ENCODE peak calls at places on chromosomes 4 and X, in seven cellular contexts. N is activated B cell treated with CpG ODN at 0.5 μM for 24 hours, X is upper lobe of right lung, H is Peyer's patch, Z is endothelial cell of umbilical vein, R is B cell, S is BJ. M is an unnamed sample.

GRCh38 chrX:1592863-1593201 is 1.4 kb downstream of the AKAP17A start:
- DNase-seq in Z (no peak), S (no peak), R (peak; percentile 41), N (no peak), H (no peak), X (peak; percentile 66), M (no peak)

GRCh38 chrX:118228041-118228440 is 111.4 kb upstream of the KLHL13 start:
- DNase-seq in R (no peak), X (no peak), N (no peak), S (no peak), H (no peak), Z (peak; percentile 57), M (no peak)

GRCh38 chrX:143025628-143026027 is at the start of gene SPANXN4:
- DNase-seq in S (no peak), R (no peak), Z (no peak), N (no peak), H (no peak), X (no peak), M (no peak)

GRCh38 chr4:21134994-21135393 is 434.7 kb downstream of the PACRGL start:
- DNase-seq in N (no peak), X (no peak), R (no peak), S (no peak), Z (peak; percentile 62), H (no peak), M (no peak)

GRCh38 chr4:14223461-14223860 is 595.9 kb upstream of the BOD1L1 start:
- DNase-seq in X (no peak), S (no peak), N (no peak), Z (no peak), R (no peak), H (no peak), M (no peak)

GRCh38 chr4:84995386-84995785 is 28.9 kb upstream of the WDFY3 start:
- DNase-seq in Z (no peak), H (no peak), R (no peak), X (no peak), N (no peak), S (no peak), M (no peak)

GRCh38 chr4:108743021-108743420 is 19.8 kb downstream of the ETNPPL start:
- DNase-seq in N (no peak), H (no peak), X (no peak), S (no peak), R (no peak), Z (no peak), M (no peak)

GRCh38 chr4:128871948-128872347 is 62.4 kb downstream of the JADE1 start:
- DNase-seq in R (no peak), N (no peak), Z (no peak), S (no peak), X (no peak), H (no peak), M (no peak)

GRCh38 chrX:148755111-148755510 is 254.7 kb downstream of the AFF2 start:
- DNase-seq in N (no peak), R (no peak), H (no peak), Z (no peak), X (no peak), S (no peak), M (no peak)

GRCh38 chr4:122480023-122480422 is 23.5 kb upstream of the IL2 start:
- DNase-seq in H (no peak), S (no peak), N (no peak), X (no peak), R (no peak), Z (no peak), M (no peak)

GRCh38 chr4:126956192-126956897 is 676.4 kb upstream of the INTU start:
- DNase-seq in N (no peak), R (no peak), S (no peak), Z (no peak), H (no peak), X (no peak), M (no peak)

GRCh38 chr4:174912919-174913543 is 5.1 kb upstream of the ADAM29 start:
- DNase-seq in N (no peak), R (no peak), S (no peak), X (no peak), Z (no peak), H (no peak), M (no peak)

GRCh38 chrX:45811307-45811706 is 610.6 kb upstream of the DIPK2B start:
- DNase-seq in X (no peak), N (no peak), S (no peak), Z (no peak), H (no peak), R (no peak), M (no peak)

GRCh38 chrX:139642241-139642927 is 65.6 kb downstream of the MCF2 start:
- DNase-seq in N (no peak), S (no peak), X (no peak), R (no peak), Z (no peak), H (no peak), M (no peak)

DNA sequence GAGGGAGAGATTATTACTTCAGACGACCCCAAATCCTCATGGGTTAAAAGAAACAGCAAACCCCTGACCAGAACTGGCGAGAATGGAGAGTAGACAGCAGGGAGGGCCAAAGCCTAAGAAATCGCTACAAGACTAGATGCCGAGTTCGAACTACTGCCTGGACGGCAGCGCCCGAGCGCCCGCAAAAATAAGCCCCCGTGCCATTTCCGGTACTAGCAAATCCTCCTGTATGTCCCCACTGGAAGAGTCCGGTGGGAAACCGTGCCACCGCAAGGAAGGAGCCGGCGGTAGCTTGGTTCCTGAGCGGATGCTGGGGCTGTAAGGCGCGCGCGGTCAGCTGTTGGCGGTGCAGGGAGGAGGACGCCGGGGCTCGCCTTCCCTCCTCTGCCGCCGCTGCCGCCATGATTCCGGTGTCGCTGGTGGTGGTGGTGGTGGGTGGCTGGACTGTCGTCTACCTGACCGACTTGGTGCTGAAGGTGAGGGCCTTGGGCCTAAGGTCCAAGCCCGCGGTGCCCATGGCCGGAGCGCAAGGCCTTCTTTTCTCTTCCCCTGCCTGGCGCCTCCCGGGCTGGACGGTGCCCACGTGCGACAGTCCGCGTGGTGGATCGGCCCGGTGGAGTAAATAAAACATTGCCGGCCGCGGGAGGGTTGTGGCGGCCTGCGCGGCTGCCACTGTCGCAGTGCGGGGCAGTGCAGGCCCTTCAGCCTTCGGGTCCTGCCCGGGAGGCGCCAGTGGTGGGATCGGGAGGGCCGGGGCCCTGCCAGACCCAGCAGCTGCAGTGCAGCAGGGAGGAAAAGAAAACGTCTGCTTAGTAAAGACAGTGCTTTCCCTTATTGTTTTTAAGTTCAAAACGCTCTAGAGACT is at the start of gene MBTPS2:
- DNase-seq in R (peak; percentile 83), N (peak; percentile 75), Z (peak; percentile 90), S (peak; percentile 31), H (peak; percentile 90), X (peak; percentile 87), M (peak; percentile 75)
- TF ChIP-seq CTCF in R (no peak), N (no peak), Z (no peak), S (peak; percentile 13), H (no peak), X (peak; percentile 6), M (peak; percentile 37)

GRCh38 chr4:97987019-97987648 is 156.1 kb downstream of the STPG2 start:
- DNase-seq in N (no peak), H (no peak), Z (peak; percentile 71), X (no peak), S (no peak), R (no peak), M (no peak)

GRCh38 chr4:97978791-97979488 is 164.3 kb downstream of the STPG2 start:
- DNase-seq in N (no peak), Z (no peak), S (no peak), R (no peak), X (no peak), H (no peak), M (no peak)

GRCh38 chr4:97990409-97990808 is 152.9 kb downstream of the STPG2 start:
- DNase-seq in H (no peak), S (no peak), X (no peak), Z (no peak), N (no peak), R (no peak), M (no peak)

GRCh38 chr4:97984545-97985131 is 158.6 kb downstream of the STPG2 start:
- DNase-seq in S (no peak), R (no peak), X (no peak), Z (peak; percentile 33), N (no peak), H (no peak), M (no peak)
- TF ChIP-seq CTCF in S (no peak), R (peak; percentile 15), X (no peak), Z (peak; percentile 43), N (no peak), H (no peak), M (peak; percentile 60)

DNA sequence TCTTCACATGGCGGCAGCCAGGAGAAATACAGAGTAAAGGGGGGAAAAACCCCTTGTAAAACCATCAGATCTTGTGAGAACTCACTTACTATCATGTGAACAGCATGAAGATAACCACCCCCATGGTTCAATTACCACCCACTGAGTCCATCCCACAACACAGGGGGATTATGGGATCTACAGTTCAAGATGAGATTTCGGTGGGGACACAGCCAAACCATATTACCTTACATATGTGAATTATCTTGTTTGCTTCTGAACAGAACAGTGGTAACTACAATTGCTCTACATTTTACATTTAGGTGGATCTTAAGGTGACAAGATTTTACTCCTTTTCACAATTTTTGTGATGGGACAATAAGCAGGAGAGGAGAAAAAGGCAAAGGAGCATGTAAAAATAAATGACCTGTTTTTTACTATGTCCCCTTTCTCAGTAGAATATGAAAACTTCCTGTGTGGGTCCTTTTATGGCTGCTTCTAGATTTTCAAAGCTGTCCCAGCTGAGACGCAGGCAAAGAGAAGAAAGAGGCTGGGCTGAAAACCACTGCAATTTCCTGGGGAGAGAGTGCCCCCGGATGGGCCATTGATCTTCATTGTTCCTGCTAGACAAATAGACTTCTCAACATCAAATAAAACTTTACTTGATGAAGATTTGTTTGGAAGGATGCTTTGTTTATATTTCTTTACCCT is 45.9 kb upstream of the PGM2 start:
- DNase-seq in Z (no peak), N (no peak), H (peak; percentile 79), X (no peak), S (no peak), R (peak; percentile 45), M (no peak)
- TF ChIP-seq CTCF in Z (no peak), N (no peak), H (no peak), X (no peak), S (no peak), R (peak; percentile 13), M (no peak)

GRCh38 chr4:7351014-7351413 is 83.7 kb downstream of the PSAPL1 start:
- DNase-seq in S (no peak), Z (no peak), R (no peak), H (no peak), N (no peak), X (no peak), M (no peak)

GRCh38 chr4:7348946-7349900 is 85.5 kb downstream of the PSAPL1 start:
- DNase-seq in Z (no peak), X (peak; percentile 84), R (no peak), H (no peak), N (no peak), S (no peak), M (no peak)

GRCh38 chr4:7352486-7352885 is 82.2 kb downstream of the PSAPL1 start:
- DNase-seq in X (no peak), N (no peak), S (no peak), Z (no peak), H (no peak), R (no peak), M (no peak)

GRCh38 chr4:7347981-7348380 is 86.7 kb downstream of the PSAPL1 start:
- DNase-seq in H (no peak), R (no peak), N (no peak), S (no peak), X (no peak), Z (no peak), M (no peak)

DNA sequence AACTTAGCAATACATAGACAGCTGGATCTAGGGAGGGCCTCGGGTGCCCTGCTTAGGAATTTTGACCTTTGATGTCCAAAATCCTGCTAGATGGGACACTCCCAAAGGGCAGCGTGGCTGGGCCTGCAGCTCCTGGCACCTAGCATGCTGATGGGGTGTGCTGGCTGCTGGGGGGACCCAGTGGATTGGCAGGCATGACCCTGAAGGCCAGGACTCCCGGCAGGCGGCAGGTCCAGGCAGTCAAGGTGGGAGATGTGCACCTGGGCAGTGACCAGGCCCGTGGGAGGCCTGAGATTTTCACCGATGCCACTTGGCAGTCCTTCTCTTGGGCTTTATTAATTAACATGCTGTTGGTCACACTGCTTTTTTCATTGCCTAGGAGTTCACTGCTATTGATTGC is 84.3 kb downstream of the PSAPL1 start:
- DNase-seq in Z (no peak), R (no peak), S (no peak), N (no peak), X (no peak), H (no peak), M (no peak)
- TF ChIP-seq CTCF in Z (no peak), R (no peak), S (no peak), N (no peak), X (no peak), H (no peak), M (no peak)